ENCODE peak calls at places on chromosomes 16 and 17, in seven cellular contexts. Q is HFFc6; Y is cardiac fibroblast; C is HL-60; J is adrenal gland; M is activated CD8-positive, alpha-beta T cell treated with anti-CD3 and anti-CD28 coated beads for 36 hours; I is ascending aorta. Z is an unnamed sample.

GRCh38 chr17:58330997-58331814 is 2.6 kb upstream of the TSPOAP1 start:
- DNase-seq in Q (no peak), Y (no peak), C (peak), J (no peak), M (peak), I (no peak), Z (peak)

GRCh38 chr17:32746698-32747097 is 130.2 kb downstream of the MYO1D start:
- DNase-seq in Q (peak), Y (peak), C (no peak), J (no peak), M (no peak), I (no peak), Z (no peak)

GRCh38 chr17:19348081-19348650 is 14.4 kb downstream of the B9D1 start:
- DNase-seq in Q (no peak), Y (no peak), C (no peak), J (peak), M (no peak), I (no peak), Z (no peak)

GRCh38 chr17:63480826-63481487 is 4.1 kb downstream of the ACE start:
- DNase-seq in Q (no peak), Y (no peak), C (no peak), J (no peak), M (no peak), I (no peak), Z (peak)

GRCh38 chr16:69741951-69742904 is 12.5 kb downstream of the NOB1 start:
- DNase-seq in Q (peak), Y (peak), C (no peak), J (peak), M (no peak), I (no peak), Z (peak)

GRCh38 chr17:73343739-73344454 is 32.1 kb upstream of the CDC42EP4 start:
- DNase-seq in Q (no peak), Y (no peak), C (no peak), J (no peak), M (no peak), I (no peak), Z (no peak)

GRCh38 chr17:350706-351435 is 1.7 kb downstream of the RPH3AL start:
- DNase-seq in Q (peak), Y (peak), C (no peak), J (peak), M (no peak), I (peak), Z (peak)

GRCh38 chr17:31524926-31525800 is 133.7 kb downstream of the RAB11FIP4 start:
- DNase-seq in Q (peak), Y (peak), C (peak), J (peak), M (peak), I (no peak), Z (peak)

GRCh38 chr17:46943218-46943510 is 20.2 kb downstream of the GOSR2 start:
- DNase-seq in Q (no peak), Y (no peak), C (no peak), J (no peak), M (no peak), I (no peak), Z (no peak)

GRCh38 chr16:83248735-83249469 is 558.9 kb upstream of the HSBP1 start:
- DNase-seq in Q (no peak), Y (no peak), C (no peak), J (no peak), M (no peak), I (no peak), Z (no peak)

GRCh38 chr16:83653785-83654184 is 154.0 kb upstream of the HSBP1 start:
- DNase-seq in Q (no peak), Y (peak), C (no peak), J (no peak), M (no peak), I (no peak), Z (no peak)

GRCh38 chr16:52896478-52897164 is 156.1 kb downstream of the CHD9NB start:
- DNase-seq in Q (no peak), Y (no peak), C (no peak), J (no peak), M (no peak), I (no peak), Z (no peak)

GRCh38 chr16:49587511-49587910 is 213.9 kb downstream of the C16orf78 start:
- DNase-seq in Q (no peak), Y (no peak), C (no peak), J (no peak), M (no peak), I (no peak), Z (no peak)

GRCh38 chr16:2715519-2715918 is 4.5 kb downstream of the PRSS27 start:
- DNase-seq in Q (no peak), Y (peak), C (peak), J (peak), M (peak), I (no peak), Z (peak)

DNA sequence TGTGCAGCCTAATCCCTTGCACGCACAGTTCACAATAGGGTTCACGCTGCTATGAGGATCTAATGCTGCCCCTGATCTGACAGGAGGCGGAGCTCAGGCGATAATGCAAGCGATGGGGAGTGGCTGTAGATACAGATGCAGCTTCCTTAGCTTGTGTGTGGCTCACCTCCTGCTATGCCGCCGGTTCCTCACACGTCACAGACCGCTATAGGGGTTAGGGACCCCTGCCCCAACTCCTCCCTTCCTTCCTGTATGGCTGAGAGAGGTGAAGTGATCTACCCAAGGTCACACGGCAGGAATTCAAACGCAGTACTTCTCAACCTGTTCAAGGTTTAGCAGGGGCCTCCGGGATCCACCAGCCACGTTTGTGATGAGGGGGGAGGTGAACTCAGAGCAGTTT is 13.4 kb upstream of the PLLP start:
- DNase-seq in Q (no peak), Y (no peak), C (peak), J (no peak), M (peak), I (no peak), Z (no peak)
- TF ChIP-seq CTCF in Q (no peak), Y (no peak), C (no peak), J (no peak), M (no peak), I (no peak), Z (no peak)

GRCh38 chr16:56617212-56618085 is 8.1 kb upstream of the MT1E start:
- DNase-seq in Q (no peak), Y (peak), C (peak), J (peak), M (peak), I (no peak), Z (peak)
- TF ChIP-seq CTCF in Q (no peak), Y (no peak), C (no peak), J (no peak), M (no peak), I (no peak), Z (no peak)

DNA sequence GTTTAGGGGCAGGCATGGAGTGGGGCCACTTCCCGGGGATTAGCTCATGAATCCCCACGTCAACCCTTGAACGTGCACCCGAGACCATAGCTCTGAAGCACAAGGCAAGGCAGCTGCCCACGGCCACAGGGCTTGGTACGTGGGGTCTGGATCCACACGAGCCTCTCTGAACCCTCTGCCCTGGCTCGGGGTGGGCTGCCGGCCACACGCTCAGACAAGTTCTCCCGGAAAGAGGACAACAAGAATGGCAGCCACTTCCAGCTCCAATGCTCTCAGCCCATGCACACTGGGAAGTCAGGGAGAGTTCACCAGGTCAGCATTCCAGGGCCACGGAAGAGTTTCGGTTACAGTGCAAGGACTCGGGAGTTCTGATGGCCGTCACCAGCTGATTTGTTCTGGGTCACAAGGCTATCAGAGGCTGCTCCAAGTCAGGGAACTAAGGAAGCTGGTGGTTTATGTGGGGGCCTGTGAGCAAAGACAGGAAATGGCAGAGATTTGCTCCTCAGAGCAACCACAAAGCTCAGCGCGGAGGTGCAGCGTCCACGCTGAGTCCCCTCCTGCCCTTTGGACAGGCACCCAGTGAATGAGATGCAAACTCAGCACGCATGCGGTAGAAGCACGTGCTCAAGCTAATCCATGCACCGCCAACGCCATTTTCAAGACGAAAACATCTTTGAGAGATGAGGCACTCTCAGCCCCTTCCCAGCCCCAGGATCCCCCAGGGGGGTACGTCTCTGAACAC is 356.4 kb downstream of the FOXL1 start:
- DNase-seq in Q (no peak), Y (no peak), C (no peak), J (no peak), M (no peak), I (no peak), Z (no peak)
- TF ChIP-seq CTCF in Q (no peak), Y (no peak), C (no peak), J (no peak), M (no peak), I (no peak), Z (no peak)

DNA sequence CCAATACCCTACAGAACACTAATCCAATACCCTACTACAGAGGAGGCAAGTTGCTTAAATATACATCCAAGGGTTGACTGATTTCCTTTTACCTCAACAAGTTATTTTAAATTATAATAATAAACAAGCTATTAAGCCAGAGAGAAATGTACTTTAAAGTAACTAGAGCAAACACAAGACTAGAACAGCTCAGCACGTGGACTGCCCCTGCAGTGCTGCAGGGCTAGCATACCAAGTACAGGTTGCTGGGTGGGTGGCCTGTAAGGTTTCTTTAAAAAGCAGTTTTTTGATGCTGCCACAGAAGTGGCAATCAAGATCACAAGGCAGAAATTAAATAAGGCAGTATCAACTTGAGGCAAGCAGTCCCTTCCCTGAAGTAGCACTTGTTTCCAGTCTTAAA is 63.5 kb downstream of the PARN start:
- DNase-seq in Q (no peak), Y (no peak), C (no peak), J (no peak), M (no peak), I (no peak), Z (no peak)
- TF ChIP-seq CTCF in Q (no peak), Y (no peak), C (no peak), J (no peak), M (no peak), I (no peak), Z (no peak)

DNA sequence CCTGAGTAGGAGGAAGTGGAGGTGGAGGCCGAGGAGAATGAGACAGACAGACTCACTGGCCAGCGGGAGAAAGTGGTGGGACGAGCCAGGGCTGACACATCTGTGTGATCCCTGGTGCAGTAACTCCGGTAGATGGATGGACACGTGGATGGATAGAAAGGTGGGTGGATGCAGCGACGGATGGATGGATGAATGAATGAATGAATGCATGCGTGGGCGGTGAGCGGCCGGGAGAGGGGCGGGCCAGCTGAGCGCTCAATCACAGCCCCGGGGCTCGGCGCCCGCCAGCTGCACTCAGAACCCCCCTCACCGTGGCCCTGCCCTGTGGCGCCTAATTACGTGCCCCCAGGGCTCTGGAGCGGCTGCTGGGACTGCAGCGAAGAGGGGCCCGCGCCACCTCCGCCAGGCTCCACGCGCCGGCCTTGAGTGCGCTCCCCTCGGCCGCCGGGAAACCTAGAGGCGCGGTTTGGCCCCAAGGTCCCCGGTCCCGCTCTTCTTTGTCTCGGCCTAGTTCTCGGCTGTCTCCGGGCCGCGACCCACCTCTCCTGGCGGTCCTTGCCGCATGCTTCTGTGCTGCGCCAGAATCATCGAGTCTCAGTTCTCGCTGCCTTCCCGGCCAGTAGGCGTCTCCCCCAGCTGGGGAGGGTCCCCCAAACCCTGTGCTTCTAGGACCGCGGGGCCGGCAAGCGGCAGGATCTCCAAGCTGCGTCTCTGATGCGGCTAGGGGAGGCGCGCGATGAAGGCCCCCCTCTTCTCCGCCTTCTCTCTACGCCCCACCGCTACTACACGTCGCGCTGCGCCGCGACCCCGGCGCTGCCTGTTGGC is 41.0 kb downstream of the RAI1 start:
- DNase-seq in Q (peak), Y (no peak), C (no peak), J (no peak), M (no peak), I (no peak), Z (no peak)
- TF ChIP-seq CTCF in Q (no peak), Y (no peak), C (no peak), J (no peak), M (no peak), I (no peak), Z (no peak)

GRCh38 chr17:35765086-35765710 is 4.5 kb downstream of the C17orf50 start:
- DNase-seq in Q (no peak), Y (no peak), C (no peak), J (no peak), M (no peak), I (no peak), Z (no peak)
- TF ChIP-seq CTCF in Q (no peak), Y (no peak), C (no peak), J (no peak), M (no peak), I (no peak), Z (no peak)

DNA sequence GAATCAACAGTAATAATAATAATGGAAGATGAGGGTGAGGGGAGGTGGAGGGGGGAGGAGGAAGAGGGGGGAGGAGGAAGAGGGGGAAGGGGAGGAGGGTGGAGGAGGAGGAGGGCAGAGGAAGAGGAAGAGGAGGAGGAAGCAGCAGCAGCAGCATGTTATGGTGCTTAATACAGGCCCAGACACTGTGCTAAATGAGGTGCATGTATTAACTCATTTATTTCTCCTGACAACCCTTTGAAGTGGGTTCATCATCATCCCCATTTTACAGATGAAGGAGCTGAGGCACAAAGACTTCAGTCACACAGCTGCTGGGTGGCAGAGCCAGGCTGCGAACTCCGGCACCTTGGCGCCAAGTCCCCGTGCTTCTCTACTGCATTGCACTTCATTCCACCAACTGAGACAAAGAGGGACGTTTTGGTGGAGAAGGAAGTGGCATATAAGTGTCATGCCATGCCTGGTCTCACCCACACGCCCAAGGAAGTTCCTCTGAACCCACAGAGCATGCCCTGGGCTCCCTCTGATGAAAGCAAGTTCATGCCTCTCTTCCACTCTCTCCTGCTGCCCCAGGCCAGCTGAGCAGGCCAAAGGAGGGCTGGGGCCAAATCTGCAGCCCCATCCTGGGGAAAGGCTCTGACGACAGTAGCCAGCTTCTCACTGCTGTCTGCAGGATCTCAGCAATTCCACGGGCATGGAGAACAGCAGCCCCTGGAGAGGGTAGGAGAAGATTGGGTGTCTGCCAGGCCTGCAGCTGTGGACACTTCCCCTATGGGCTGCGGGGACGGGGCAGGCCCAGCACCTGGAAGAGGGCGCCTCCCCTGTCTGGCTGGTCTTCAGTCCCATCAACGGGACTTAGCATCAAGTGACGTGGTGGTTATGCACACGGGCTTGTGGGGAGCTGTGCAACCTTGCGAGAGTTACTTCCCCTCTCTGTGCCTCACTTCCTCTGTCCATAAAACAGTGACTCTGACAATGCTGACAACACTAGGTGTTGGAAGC is 21.8 kb downstream of the XYLT1 start:
- DNase-seq in Q (no peak), Y (no peak), C (peak), J (no peak), M (peak), I (no peak), Z (no peak)
- TF ChIP-seq CTCF in Q (no peak), Y (no peak), C (no peak), J (no peak), M (no peak), I (no peak), Z (no peak)

GRCh38 chr17:60743812-60744211 is 66.2 kb downstream of the BCAS3 start:
- DNase-seq in Q (peak), Y (peak), C (no peak), J (no peak), M (no peak), I (no peak), Z (no peak)

GRCh38 chr17:60744355-60744958 is 66.8 kb downstream of the BCAS3 start:
- DNase-seq in Q (no peak), Y (peak), C (no peak), J (no peak), M (no peak), I (no peak), Z (no peak)

GRCh38 chr17:60743282-60743681 is 65.6 kb downstream of the BCAS3 start:
- DNase-seq in Q (no peak), Y (no peak), C (no peak), J (no peak), M (no peak), I (no peak), Z (no peak)

GRCh38 chr17:60747069-60747808 is 69.6 kb downstream of the BCAS3 start:
- DNase-seq in Q (no peak), Y (no peak), C (no peak), J (no peak), M (no peak), I (no peak), Z (no peak)

GRCh38 chr17:60745544-60745943 is 67.9 kb downstream of the BCAS3 start:
- DNase-seq in Q (no peak), Y (peak), C (no peak), J (no peak), M (no peak), I (no peak), Z (no peak)
- TF ChIP-seq CTCF in Q (no peak), Y (no peak), C (no peak), J (no peak), M (no peak), I (no peak), Z (no peak)

GRCh38 chr17:45372325-45372869 is 55.6 kb upstream of the MAP3K14 start:
- DNase-seq in Q (no peak), Y (no peak), C (no peak), J (peak), M (no peak), I (no peak), Z (no peak)

GRCh38 chr17:45368661-45369060 is 51.8 kb upstream of the MAP3K14 start:
- DNase-seq in Q (peak), Y (peak), C (no peak), J (no peak), M (no peak), I (no peak), Z (no peak)

GRCh38 chr17:45371414-45372324 is 54.8 kb upstream of the MAP3K14 start:
- DNase-seq in Q (peak), Y (peak), C (no peak), J (peak), M (peak), I (no peak), Z (peak)

GRCh38 chr17:45374501-45374900 is 57.7 kb upstream of the MAP3K14 start:
- DNase-seq in Q (no peak), Y (no peak), C (no peak), J (no peak), M (no peak), I (no peak), Z (no peak)

DNA sequence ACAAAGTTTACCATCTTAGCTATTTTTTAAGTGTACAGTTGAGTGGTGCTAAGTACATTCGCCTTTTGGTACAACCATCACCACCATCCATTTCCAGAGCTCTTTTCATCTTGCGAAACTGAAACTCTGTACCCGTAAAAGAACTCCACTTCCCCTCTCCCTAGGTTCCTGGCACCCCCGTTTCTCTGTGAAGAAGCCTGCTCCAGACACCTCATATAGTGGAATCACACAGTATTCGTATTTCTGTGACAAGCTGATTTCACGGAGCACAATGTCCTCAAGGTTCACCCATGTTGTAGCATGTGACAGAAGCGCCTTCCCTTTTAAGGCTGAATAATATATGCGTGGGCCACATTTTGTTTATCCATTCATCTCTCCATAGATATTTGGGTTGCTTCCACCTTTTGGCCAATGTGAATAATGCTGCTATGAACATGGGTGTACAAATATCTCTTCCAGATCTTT is 54.2 kb upstream of the MAP3K14 start:
- DNase-seq in Q (peak), Y (peak), C (no peak), J (peak), M (no peak), I (no peak), Z (no peak)
- TF ChIP-seq CTCF in Q (peak), Y (no peak), C (no peak), J (no peak), M (no peak), I (no peak), Z (no peak)

GRCh38 chr17:7886227-7887037 is 2.2 kb upstream of the CHD3 start:
- DNase-seq in Q (no peak), Y (peak), C (no peak), J (peak), M (peak), I (no peak), Z (no peak)
- TF ChIP-seq CTCF in Q (no peak), Y (peak), C (no peak), J (no peak), M (no peak), I (no peak), Z (no peak)